ENCODE peak calls at places on chromosomes 12 and 14, in six cellular contexts. C, U, J, Q, D and V are unnamed samples.

GRCh38 chr12:89882051-89882450 is 173.4 kb upstream of the ATP2B1 start:
- DNase-seq in C (no peak), U (no peak), D (no peak), Q (no peak), J (peak; percentile 36), V (no peak)

GRCh38 chr12:105861232-105861631 is 277.5 kb downstream of the NUAK1 start:
- DNase-seq in Q (no peak), C (no peak), U (no peak), D (no peak), J (no peak), V (no peak)

GRCh38 chr12:57139796-57140649 is 7.4 kb downstream of the LRP1-AS start:
- DNase-seq in C (no peak), U (no peak), J (peak; percentile 52), Q (no peak), D (no peak), V (no peak)

GRCh38 chr14:78519863-78520262 is 349.7 kb downstream of the NRXN3 start:
- DNase-seq in U (no peak), J (peak; percentile 6), D (no peak), C (no peak), Q (no peak), V (no peak)

GRCh38 chr14:28121512-28122297 is 644.9 kb upstream of the FOXG1 start:
- DNase-seq in Q (no peak), U (no peak), J (no peak), D (no peak), C (no peak), V (no peak)

GRCh38 chr14:102295301-102295700 is 9.7 kb downstream of the MOK start:
- DNase-seq in Q (no peak), C (no peak), U (no peak), D (no peak), J (peak; percentile 12), V (no peak)

GRCh38 chr14:93970589-93970966 is 5.8 kb downstream of the ASB2 start:
- DNase-seq in J (no peak), D (no peak), C (no peak), Q (no peak), U (no peak), V (no peak)

GRCh38 chr14:104139460-104140212 is 1.2 kb downstream of the KIF26A start:
- DNase-seq in Q (no peak), U (no peak), J (no peak), C (no peak), D (no peak), V (no peak)

GRCh38 chr12:110948041-110948440 is 27.7 kb upstream of the MYL2 start:
- DNase-seq in J (no peak), D (no peak), C (no peak), Q (no peak), U (no peak), V (no peak)